ENCODE peak calls at places on chromosomes 13 and 19, in four cellular contexts. N is NAMALWA, L is OCI-M1, T is heart left ventricle. Q is an unnamed sample.

GRCh38 chr19:33159149-33159548 is 27.2 kb downstream of the WDR88 start:
- DNase-seq in N (no peak), L (no peak), T (no peak), Q (no peak)

GRCh38 chr13:42478531-42479156 is 95.3 kb upstream of the TNFSF11 start:
- DNase-seq in N (peak), L (peak), T (no peak), Q (no peak)

GRCh38 chr19:34904846-34905527 is 21.7 kb upstream of the ZNF30 start:
- DNase-seq in N (no peak), L (no peak), T (no peak), Q (no peak)

GRCh38 chr13:70809588-70809987 is 701.3 kb upstream of the KLHL1 start:
- DNase-seq in N (no peak), L (no peak), T (no peak), Q (no peak)

GRCh38 chr13:51797664-51798488 is 6.1 kb downstream of the DHRS12 start:
- DNase-seq in N (peak), L (peak), T (no peak), Q (peak)

GRCh38 chr19:46015961-46016425 is 6.9 kb downstream of the PGLYRP1 start:
- DNase-seq in N (no peak), L (no peak), T (no peak), Q (peak)

GRCh38 chr19:18636969-18637629 is at the start of gene KLHL26:
- DNase-seq in N (no peak), L (no peak), T (no peak), Q (no peak)

GRCh38 chr13:25932353-25932752 is 119.5 kb downstream of the SHISA2 start:
- DNase-seq in N (no peak), L (no peak), T (no peak), Q (no peak)

GRCh38 chr19:46755077-46755852 is 9.0 kb upstream of the STRN4 start:
- DNase-seq in N (no peak), L (no peak), T (no peak), Q (no peak)

GRCh38 chr19:47375694-47376588 is 26.8 kb downstream of the DHX34 start:
- DNase-seq in N (no peak), L (no peak), T (no peak), Q (no peak)

GRCh38 chr19:18672606-18673337 is 10.7 kb upstream of the CRTC1 start:
- DNase-seq in N (no peak), L (no peak), T (no peak), Q (peak)

GRCh38 chr19:45496349-45496953 is 396 bp downstream of the RTN2 start:
- DNase-seq in N (no peak), L (peak), T (no peak), Q (no peak)

GRCh38 chr19:12202250-12202649 is 39.4 kb downstream of the ZNF136 start:
- DNase-seq in N (peak), L (peak), T (no peak), Q (peak)

GRCh38 chr19:16161848-16162247 is 11.5 kb downstream of the CIB3 start:
- DNase-seq in N (no peak), L (no peak), T (no peak), Q (no peak)

GRCh38 chr19:8148410-8149231 is 771 bp downstream of the FBN3 start:
- DNase-seq in N (no peak), L (no peak), T (no peak), Q (peak)

GRCh38 chr13:65613004-65613403 is 1617.1 kb downstream of the PCDH9 start:
- DNase-seq in N (peak), L (peak), T (no peak), Q (no peak)

GRCh38 chr13:31105020-31105800 is 56.5 kb downstream of the HSPH1 start:
- DNase-seq in N (peak), L (no peak), T (no peak), Q (peak)

GRCh38 chr19:2051771-2052704 is 994 bp upstream of the MKNK2 start:
- DNase-seq in N (peak), L (no peak), T (peak), Q (no peak)

GRCh38 chr13:109773276-109773675 is 13.1 kb downstream of the IRS2 start:
- DNase-seq in N (no peak), L (no peak), T (no peak), Q (no peak)

GRCh38 chr13:110388141-110388943 is 81.3 kb downstream of the COL4A2 start:
- DNase-seq in N (no peak), L (no peak), T (peak), Q (peak)

GRCh38 chr13:71290963-71291937 is 575.8 kb downstream of the DACH1 start:
- DNase-seq in N (no peak), L (peak), T (peak), Q (no peak)

GRCh38 chr19:17519967-17520366 is 8.5 kb downstream of the PGLS start:
- DNase-seq in N (no peak), L (no peak), T (no peak), Q (no peak)

GRCh38 chr19:18650468-18651001 is 13.7 kb downstream of the KLHL26 start:
- DNase-seq in N (no peak), L (no peak), T (peak), Q (peak)

GRCh38 chr13:32134241-32134801 is 102.7 kb downstream of the FRY start:
- DNase-seq in N (no peak), L (no peak), T (no peak), Q (no peak)

GRCh38 chr19:755063-755462 is 4.2 kb downstream of the MISP start:
- DNase-seq in N (no peak), L (no peak), T (no peak), Q (no peak)

GRCh38 chr13:63463782-63464610 is 2048.3 kb upstream of the PCDH20 start:
- DNase-seq in N (peak), L (no peak), T (no peak), Q (no peak)

GRCh38 chr13:59447031-59447430 is 716.7 kb downstream of the DIAPH3 start:
- DNase-seq in N (no peak), L (no peak), T (no peak), Q (no peak)

GRCh38 chr13:76690611-76691010 is 195.6 kb downstream of the KCTD12 start:
- DNase-seq in N (no peak), L (no peak), T (no peak), Q (no peak)

GRCh38 chr13:114334305-114335053 is 20.2 kb downstream of the CHAMP1 start:
- DNase-seq in N (peak), L (peak), T (no peak), Q (no peak)

GRCh38 chr19:44891016-44891882 is at the start of gene TOMM40:
- DNase-seq in N (peak), L (no peak), T (peak), Q (no peak)

GRCh38 chr13:113843864-113844556 is 19.9 kb downstream of the GAS6 start:
- DNase-seq in N (no peak), L (no peak), T (no peak), Q (no peak)